ENCODE peak calls at places on chromosome 7, in five cellular contexts. One of them, this sample, is unnamed. For H3K4me1, the result is how much of the 10 kb centered on the place peaks cover.

GRCh38 chr7:11232462-11232861 is 258.8 kb downstream of the PHF14 start:
- DNase-seq in endothelial cell of umbilical vein: no peak
- DNase-seq in left lung: no peak
- DNase-seq in left ventricle myocardium inferior: no peak
- DNase-seq in IMR-90: no peak
- DNase-seq in this sample: no peak

GRCh38 chr7:40918701-40919271 is 784.0 kb downstream of the SUGCT start:
- DNase-seq in left ventricle myocardium inferior: no peak
- DNase-seq in endothelial cell of umbilical vein: no peak
- DNase-seq in IMR-90: peak
- DNase-seq in left lung: no peak
- DNase-seq in this sample: no peak

GRCh38 chr7:67387851-67388250 is 391.2 kb downstream of the TYW1 start:
- DNase-seq in left lung: no peak
- DNase-seq in left ventricle myocardium inferior: no peak
- DNase-seq in IMR-90: no peak
- DNase-seq in endothelial cell of umbilical vein: no peak
- DNase-seq in this sample: no peak

GRCh38 chr7:28855538-28856217 is 102.5 kb downstream of the TRIL start:
- DNase-seq in left ventricle myocardium inferior: no peak
- DNase-seq in left lung: no peak
- DNase-seq in endothelial cell of umbilical vein: no peak
- DNase-seq in IMR-90: peak
- DNase-seq in this sample: peak

GRCh38 chr7:6628045-6628444 is 9.1 kb upstream of the ZNF316 start:
- DNase-seq in endothelial cell of umbilical vein: no peak
- DNase-seq in left ventricle myocardium inferior: no peak
- DNase-seq in left lung: no peak
- DNase-seq in IMR-90: no peak
- DNase-seq in this sample: no peak

GRCh38 chr7:108303332-108303731 is 152.9 kb downstream of the NRCAM start:
- DNase-seq in left ventricle myocardium inferior: no peak
- DNase-seq in IMR-90: no peak
- DNase-seq in endothelial cell of umbilical vein: no peak
- DNase-seq in left lung: no peak
- DNase-seq in this sample: no peak

GRCh38 chr7:103735377-103735776 is 254.1 kb downstream of the RELN start:
- DNase-seq in IMR-90: peak
- DNase-seq in left lung: no peak
- DNase-seq in endothelial cell of umbilical vein: peak
- DNase-seq in left ventricle myocardium inferior: no peak
- DNase-seq in this sample: peak

GRCh38 chr7:110573862-110574528 is 516.9 kb upstream of the LRRN3 start:
- DNase-seq in left lung: no peak
- DNase-seq in endothelial cell of umbilical vein: no peak
- DNase-seq in IMR-90: peak
- DNase-seq in left ventricle myocardium inferior: no peak
- DNase-seq in this sample: no peak

GRCh38 chr7:1532456-1533254 is 2.2 kb downstream of the MAFK start:
- DNase-seq in IMR-90: peak
- DNase-seq in left lung: peak
- DNase-seq in endothelial cell of umbilical vein: peak
- DNase-seq in left ventricle myocardium inferior: peak
- DNase-seq in this sample: peak

GRCh38 chr7:143205560-143206293 is 16.1 kb upstream of the TAS2R40 start:
- DNase-seq in left lung: peak
- DNase-seq in IMR-90: no peak
- DNase-seq in left ventricle myocardium inferior: no peak
- DNase-seq in endothelial cell of umbilical vein: no peak
- DNase-seq in this sample: no peak

GRCh38 chr7:29177963-29178612 is 16.5 kb upstream of the CHN2 start:
- DNase-seq in endothelial cell of umbilical vein: peak
- DNase-seq in left ventricle myocardium inferior: peak
- DNase-seq in left lung: peak
- DNase-seq in IMR-90: no peak
- DNase-seq in this sample: no peak

GRCh38 chr7:46776790-46777189 is 805.1 kb downstream of the TNS3 start:
- DNase-seq in left ventricle myocardium inferior: no peak
- DNase-seq in IMR-90: peak
- DNase-seq in left lung: no peak
- DNase-seq in endothelial cell of umbilical vein: peak
- DNase-seq in this sample: no peak

GRCh38 chr7:131071786-131072504 is 255.7 kb upstream of the MKLN1 start:
- DNase-seq in endothelial cell of umbilical vein: peak
- DNase-seq in IMR-90: peak
- DNase-seq in left ventricle myocardium inferior: no peak
- DNase-seq in left lung: no peak
- DNase-seq in this sample: peak
- H3K4me1 ChIP-seq in endothelial cell of umbilical vein: under half
- H3K4me1 ChIP-seq in IMR-90: under half
- H3K4me1 ChIP-seq in left ventricle myocardium inferior: half or more
- H3K4me1 ChIP-seq in left lung: half or more
- H3K4me1 ChIP-seq in this sample: under half

GRCh38 chr7:116566666-116567065 is 41.8 kb downstream of the CAV1 start:
- DNase-seq in left lung: no peak
- DNase-seq in IMR-90: no peak
- DNase-seq in endothelial cell of umbilical vein: no peak
- DNase-seq in left ventricle myocardium inferior: no peak
- DNase-seq in this sample: no peak
- H3K4me1 ChIP-seq in left lung: under half
- H3K4me1 ChIP-seq in IMR-90: under half
- H3K4me1 ChIP-seq in endothelial cell of umbilical vein: under half
- H3K4me1 ChIP-seq in left ventricle myocardium inferior: under half
- H3K4me1 ChIP-seq in this sample: under half

DNA sequence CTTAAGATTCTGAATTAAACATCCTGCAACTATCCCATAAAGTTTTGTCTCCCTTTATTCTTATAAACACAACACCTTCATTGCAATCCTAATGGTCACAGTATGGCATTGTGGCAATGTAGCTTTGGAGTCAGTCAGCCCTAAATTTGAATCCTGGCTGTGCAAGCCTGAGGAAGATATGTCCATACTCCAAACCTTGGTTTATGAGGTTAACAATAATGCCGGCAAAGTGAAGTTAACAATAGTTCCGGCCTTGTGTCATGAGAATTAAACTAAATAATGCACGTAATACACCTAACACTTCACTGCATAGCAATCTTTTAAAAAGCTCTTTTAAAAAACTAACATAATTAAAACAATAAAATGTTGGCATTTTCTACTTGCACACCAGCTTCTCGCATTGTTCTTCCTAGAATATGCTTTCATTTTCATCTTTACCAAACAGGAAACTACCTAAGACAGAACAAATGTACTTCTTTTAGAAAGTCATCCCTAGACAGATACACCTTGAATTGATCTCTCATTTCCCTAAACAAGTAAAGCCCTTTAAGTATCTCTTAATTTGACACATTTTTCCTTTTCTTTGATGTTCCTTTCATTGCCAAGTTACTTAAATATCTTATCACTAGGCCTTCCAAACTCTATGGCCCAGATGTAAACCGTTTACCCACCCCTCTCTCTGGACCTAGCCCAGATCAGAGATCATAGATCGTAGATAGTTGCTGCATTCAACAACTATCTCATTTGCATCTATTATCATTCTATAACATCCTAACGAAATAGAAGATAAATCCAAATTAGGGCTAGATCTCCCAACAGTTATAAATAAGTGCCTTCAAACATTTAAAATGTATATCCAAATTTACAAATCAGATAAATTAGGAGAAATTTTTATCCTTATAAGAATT is 66.7 kb downstream of the CREB3L2 start:
- DNase-seq in left ventricle myocardium inferior: no peak
- DNase-seq in endothelial cell of umbilical vein: peak
- DNase-seq in left lung: no peak
- DNase-seq in IMR-90: no peak
- DNase-seq in this sample: no peak
- H3K4me1 ChIP-seq in left ventricle myocardium inferior: half or more
- H3K4me1 ChIP-seq in endothelial cell of umbilical vein: under half
- H3K4me1 ChIP-seq in left lung: half or more
- H3K4me1 ChIP-seq in IMR-90: under half
- H3K4me1 ChIP-seq in this sample: under half

GRCh38 chr7:94513565-94513860 is 3.9 kb downstream of the CASD1 start:
- DNase-seq in endothelial cell of umbilical vein: no peak
- DNase-seq in IMR-90: peak
- DNase-seq in left lung: no peak
- DNase-seq in left ventricle myocardium inferior: no peak
- DNase-seq in this sample: no peak

GRCh38 chr7:94511763-94512162 is 2.2 kb downstream of the CASD1 start:
- DNase-seq in endothelial cell of umbilical vein: peak
- DNase-seq in IMR-90: peak
- DNase-seq in left lung: no peak
- DNase-seq in left ventricle myocardium inferior: no peak
- DNase-seq in this sample: no peak

GRCh38 chr7:94512735-94513564 is 3.3 kb downstream of the CASD1 start:
- DNase-seq in left lung: no peak
- DNase-seq in endothelial cell of umbilical vein: no peak
- DNase-seq in left ventricle myocardium inferior: no peak
- DNase-seq in IMR-90: no peak
- DNase-seq in this sample: no peak

GRCh38 chr7:94514140-94514889 is 4.7 kb downstream of the CASD1 start:
- DNase-seq in endothelial cell of umbilical vein: no peak
- DNase-seq in left lung: no peak
- DNase-seq in left ventricle myocardium inferior: no peak
- DNase-seq in IMR-90: no peak
- DNase-seq in this sample: no peak

DNA sequence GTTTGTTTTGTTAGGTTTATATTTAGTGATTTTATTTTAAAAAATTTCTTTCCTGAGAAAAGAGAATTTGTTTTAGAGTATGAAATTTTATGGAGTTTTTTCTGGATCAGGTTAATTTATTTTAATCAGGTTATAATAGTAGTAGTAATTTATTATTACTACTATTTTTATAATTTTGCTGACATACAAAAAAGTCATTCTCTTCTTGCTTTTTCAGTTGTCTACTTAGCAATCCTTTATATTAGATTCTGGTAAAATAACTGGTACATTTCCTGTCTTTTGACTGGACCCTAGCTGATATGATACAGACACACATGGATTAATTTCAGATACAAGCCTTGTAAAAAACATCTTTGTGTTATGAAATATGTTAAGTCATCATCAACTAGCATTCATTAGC is 5.3 kb downstream of the CASD1 start:
- DNase-seq in IMR-90: no peak
- DNase-seq in endothelial cell of umbilical vein: no peak
- DNase-seq in left lung: no peak
- DNase-seq in left ventricle myocardium inferior: no peak
- DNase-seq in this sample: no peak
- H3K4me1 ChIP-seq in IMR-90: under half
- H3K4me1 ChIP-seq in endothelial cell of umbilical vein: under half
- H3K4me1 ChIP-seq in left lung: under half
- H3K4me1 ChIP-seq in left ventricle myocardium inferior: under half
- H3K4me1 ChIP-seq in this sample: under half

GRCh38 chr7:7971308-7972040 is 2.9 kb downstream of the GLCCI1 start:
- DNase-seq in IMR-90: no peak
- DNase-seq in left ventricle myocardium inferior: no peak
- DNase-seq in left lung: no peak
- DNase-seq in endothelial cell of umbilical vein: no peak
- DNase-seq in this sample: no peak

GRCh38 chr7:7972927-7973594 is 4.5 kb downstream of the GLCCI1 start:
- DNase-seq in endothelial cell of umbilical vein: no peak
- DNase-seq in left ventricle myocardium inferior: no peak
- DNase-seq in IMR-90: no peak
- DNase-seq in left lung: no peak
- DNase-seq in this sample: no peak

GRCh38 chr7:7970113-7970619 is 1.6 kb downstream of the GLCCI1 start:
- DNase-seq in endothelial cell of umbilical vein: no peak
- DNase-seq in left ventricle myocardium inferior: no peak
- DNase-seq in IMR-90: no peak
- DNase-seq in left lung: no peak
- DNase-seq in this sample: peak

GRCh38 chr7:7970620-7971307 is 2.2 kb downstream of the GLCCI1 start:
- DNase-seq in IMR-90: peak
- DNase-seq in endothelial cell of umbilical vein: peak
- DNase-seq in left lung: no peak
- DNase-seq in left ventricle myocardium inferior: no peak
- DNase-seq in this sample: peak

DNA sequence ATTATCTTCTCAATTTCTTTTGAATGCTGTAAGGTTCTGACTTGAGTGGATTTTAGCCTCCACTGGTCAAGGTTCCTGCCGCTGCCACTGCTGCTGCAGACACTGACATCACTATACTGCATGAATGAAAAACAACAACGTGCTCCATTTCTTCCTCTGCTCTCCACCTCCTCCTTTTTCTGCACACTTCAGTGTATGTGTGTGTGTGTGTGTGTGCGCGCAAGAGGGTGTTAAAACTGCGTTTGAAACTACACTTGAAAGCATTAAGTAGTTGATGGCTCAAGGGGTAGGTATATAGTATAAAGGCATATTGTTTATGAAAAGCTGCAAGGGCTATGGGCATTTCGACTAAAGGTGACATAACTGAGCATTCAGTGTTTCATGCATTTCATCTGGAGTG is 3.5 kb downstream of the GLCCI1 start:
- DNase-seq in IMR-90: peak
- DNase-seq in left lung: no peak
- DNase-seq in left ventricle myocardium inferior: no peak
- DNase-seq in endothelial cell of umbilical vein: no peak
- DNase-seq in this sample: peak
- H3K4me1 ChIP-seq in IMR-90: under half
- H3K4me1 ChIP-seq in left lung: under half
- H3K4me1 ChIP-seq in left ventricle myocardium inferior: under half
- H3K4me1 ChIP-seq in endothelial cell of umbilical vein: under half
- H3K4me1 ChIP-seq in this sample: under half

DNA sequence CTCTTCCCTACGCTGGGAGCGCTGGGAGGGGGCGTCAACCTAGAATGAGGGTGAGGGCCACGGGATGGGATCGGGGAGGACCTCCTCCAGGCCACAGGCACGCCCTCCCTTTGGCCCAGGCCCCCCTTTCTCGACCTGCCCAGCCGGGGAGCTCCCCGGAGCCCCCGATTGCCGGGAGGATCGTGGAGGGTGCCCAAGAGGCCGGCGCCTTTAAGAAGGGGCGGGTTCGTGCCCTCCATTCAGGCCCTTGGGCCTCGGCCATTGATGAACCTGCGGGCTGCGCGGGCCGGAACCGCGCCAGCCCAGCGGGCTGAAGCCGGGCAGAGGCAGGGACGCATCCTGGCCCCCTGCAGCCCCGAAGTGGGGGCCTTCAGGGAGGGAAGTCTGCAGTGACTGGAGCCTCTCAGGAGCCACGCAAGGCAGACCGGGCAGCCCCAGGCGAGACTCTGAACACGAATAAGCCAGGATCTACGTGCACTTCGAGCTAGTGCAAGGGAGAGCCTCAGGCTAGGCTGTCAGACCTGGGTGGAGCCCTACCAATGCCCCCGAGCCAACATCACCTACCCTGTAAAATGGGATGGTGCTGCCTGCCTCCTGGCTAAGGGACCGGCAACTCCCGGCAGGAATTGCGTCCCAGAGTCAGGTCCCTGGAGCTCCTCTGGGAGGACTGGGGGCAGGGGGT is 938 bp downstream of the SH2B2 start:
- DNase-seq in IMR-90: no peak
- DNase-seq in endothelial cell of umbilical vein: no peak
- DNase-seq in left lung: no peak
- DNase-seq in left ventricle myocardium inferior: no peak
- DNase-seq in this sample: no peak
- H3K4me1 ChIP-seq in IMR-90: under half
- H3K4me1 ChIP-seq in endothelial cell of umbilical vein: under half
- H3K4me1 ChIP-seq in left lung: under half
- H3K4me1 ChIP-seq in left ventricle myocardium inferior: under half
- H3K4me1 ChIP-seq in this sample: under half

GRCh38 chr7:127884066-127884559 is 147.1 kb downstream of the LRRC4 start:
- DNase-seq in endothelial cell of umbilical vein: no peak
- DNase-seq in left ventricle myocardium inferior: peak
- DNase-seq in IMR-90: no peak
- DNase-seq in left lung: no peak
- DNase-seq in this sample: no peak
- H3K4me1 ChIP-seq in endothelial cell of umbilical vein: under half
- H3K4me1 ChIP-seq in left ventricle myocardium inferior: half or more
- H3K4me1 ChIP-seq in IMR-90: under half
- H3K4me1 ChIP-seq in left lung: under half
- H3K4me1 ChIP-seq in this sample: under half